ENCODE peak calls at places on chromosome 1, in seven cellular contexts. F is fibroblast of the aortic adventitia, C is SK-N-DZ, N is adipocyte, O is EL, Q is PC-9, S is left cardiac atrium. V is an unnamed sample.

GRCh38 chr1:154442006-154442740 is 37.0 kb downstream of the IL6R start:
- DNase-seq in F (no peak), Q (no peak), S (no peak), N (peak), C (no peak), O (peak), V (no peak)

GRCh38 chr1:54663723-54664122 is 22.1 kb downstream of the MROH7 start:
- DNase-seq in N (no peak), F (no peak), C (no peak), S (no peak), O (no peak), Q (no peak), V (no peak)

GRCh38 chr1:157113116-157113515 is 13.5 kb upstream of the ETV3L start:
- DNase-seq in Q (no peak), N (no peak), O (no peak), F (no peak), S (no peak), C (no peak), V (no peak)

GRCh38 chr1:64263856-64264255 is 60.4 kb downstream of the UBE2U start:
- DNase-seq in O (no peak), Q (no peak), F (no peak), S (no peak), N (no peak), C (no peak), V (no peak)

GRCh38 chr1:172279951-172280350 is 140.5 kb upstream of the C1orf105 start:
- DNase-seq in Q (no peak), N (no peak), O (peak), F (no peak), C (no peak), S (no peak), V (no peak)

GRCh38 chr1:180627411-180627810 is 4.4 kb upstream of the XPR1 start:
- DNase-seq in S (no peak), C (no peak), O (no peak), N (no peak), Q (no peak), F (peak), V (no peak)

GRCh38 chr1:21607549-21608529 is 61.3 kb downstream of the RAP1GAP start:
- DNase-seq in C (peak), S (peak), F (peak), O (peak), Q (peak), N (peak), V (peak)

GRCh38 chr1:3360646-3361257 is 93.7 kb upstream of the ARHGEF16 start:
- DNase-seq in Q (no peak), O (no peak), F (no peak), C (no peak), S (no peak), N (no peak), V (no peak)

V was measured in BE2C.